ENCODE peak calls at places on chromosomes 16 and 17, in seven cellular contexts. B, C, F, S, H, T and M are unnamed samples.

GRCh38 chr17:13001991-13002615 is 15.7 kb downstream of the ELAC2 start:
- DNase-seq in F (no peak), T (no peak), C (peak), S (peak), B (no peak), H (peak), M (no peak)

GRCh38 chr16:85036398-85037049 is 8.9 kb downstream of the KIAA0513 start:
- DNase-seq in C (no peak), S (no peak), T (peak), F (no peak), B (no peak), H (no peak), M (no peak)

GRCh38 chr17:69287168-69287567 is 39.8 kb downstream of the ABCA5 start:
- DNase-seq in B (no peak), S (no peak), T (no peak), F (no peak), H (no peak), C (peak), M (no peak)

GRCh38 chr17:64282753-64283080 is 19.7 kb upstream of the TEX2 start:
- DNase-seq in T (peak), F (no peak), S (no peak), C (no peak), H (no peak), B (no peak), M (no peak)

GRCh38 chr16:81315271-81316175 is 761 bp downstream of the GAN start:
- DNase-seq in T (peak), H (peak), S (peak), C (peak), B (peak), F (no peak), M (peak)

GRCh38 chr16:77213542-77214108 is 14.4 kb downstream of the SYCE1L start:
- DNase-seq in B (no peak), S (no peak), T (peak), C (peak), F (no peak), H (peak), M (no peak)

GRCh38 chr17:51260960-51261958 is 913 bp downstream of the UTP18 start:
- DNase-seq in H (peak), C (no peak), B (peak), F (peak), T (peak), S (peak), M (peak)

GRCh38 chr17:386145-386876 is 33.7 kb upstream of the RPH3AL start:
- DNase-seq in T (peak), H (peak), B (peak), S (peak), C (no peak), F (no peak), M (peak)

GRCh38 chr17:76948726-76949342 is 80.6 kb downstream of the MGAT5B start:
- DNase-seq in B (no peak), C (no peak), F (no peak), T (no peak), S (peak), H (peak), M (no peak)

GRCh38 chr16:17668411-17668810 is 197.7 kb upstream of the XYLT1 start:
- DNase-seq in T (no peak), B (no peak), F (no peak), C (no peak), S (no peak), H (no peak), M (no peak)

GRCh38 chr16:69424935-69425784 is 741 bp downstream of the CYB5B start:
- DNase-seq in T (no peak), B (no peak), H (no peak), S (no peak), F (no peak), C (no peak), M (no peak)

GRCh38 chr17:76407509-76407908 is 23.1 kb downstream of the SPHK1 start:
- DNase-seq in B (no peak), H (no peak), F (no peak), T (no peak), C (no peak), S (no peak), M (no peak)

GRCh38 chr17:83061586-83061985 is 17.8 kb upstream of the METRNL start:
- DNase-seq in F (no peak), C (no peak), B (no peak), T (no peak), S (no peak), H (no peak), M (no peak)

GRCh38 chr17:78655251-78655940 is 78.2 kb upstream of the DNAH17 start:
- DNase-seq in H (no peak), S (no peak), F (no peak), C (no peak), T (no peak), B (no peak), M (no peak)

GRCh38 chr17:80981929-80982425 is 9.7 kb upstream of the CHMP6 start:
- DNase-seq in F (no peak), B (no peak), T (no peak), S (no peak), C (no peak), H (no peak), M (no peak)

GRCh38 chr17:918102-918740 is 61.4 kb downstream of the NXN start:
- DNase-seq in F (no peak), B (no peak), C (no peak), S (no peak), T (no peak), H (no peak), M (no peak)

GRCh38 chr17:32755045-32755805 is 121.7 kb downstream of the MYO1D start:
- DNase-seq in C (peak), H (no peak), F (no peak), S (no peak), T (no peak), B (no peak), M (peak)

GRCh38 chr17:8701221-8701620 is 43.4 kb downstream of the CCDC42 start:
- DNase-seq in B (no peak), H (no peak), S (no peak), F (no peak), T (no peak), C (no peak), M (no peak)

GRCh38 chr16:66326995-66327513 is 39.4 kb upstream of the CDH5 start:
- DNase-seq in H (no peak), C (no peak), B (no peak), T (no peak), S (no peak), F (no peak), M (peak)

GRCh38 chr17:50308666-50309065 is 34.4 kb downstream of the TMEM92 start:
- DNase-seq in C (peak), F (no peak), B (no peak), H (no peak), S (no peak), T (no peak), M (no peak)

GRCh38 chr16:15961557-15962205 is 12.3 kb downstream of the ABCC1 start:
- DNase-seq in T (no peak), H (no peak), C (no peak), S (no peak), B (no peak), F (no peak), M (no peak)

GRCh38 chr16:17070882-17071592 is 399.7 kb downstream of the XYLT1 start:
- DNase-seq in F (no peak), B (peak), H (peak), S (no peak), T (peak), C (no peak), M (no peak)

GRCh38 chr17:146546-146945 is 9.2 kb downstream of the SCGB1C2 start:
- DNase-seq in B (peak), C (no peak), F (no peak), T (peak), S (peak), H (no peak), M (no peak)

GRCh38 chr16:88927661-88928060 is 49.3 kb downstream of the CBFA2T3 start:
- DNase-seq in S (no peak), C (no peak), T (no peak), F (no peak), H (no peak), B (no peak), M (no peak)

GRCh38 chr16:68090526-68090925 is 5.4 kb downstream of the NFATC3 start:
- DNase-seq in T (no peak), H (no peak), F (no peak), S (no peak), C (no peak), B (no peak), M (no peak)

GRCh38 chr17:18891541-18891940 is 33.6 kb downstream of the PRPSAP2 start:
- DNase-seq in T (no peak), H (no peak), B (no peak), S (no peak), C (no peak), F (no peak), M (no peak)

GRCh38 chr16:78045865-78046581 is 23.7 kb downstream of the CLEC3A start:
- DNase-seq in C (peak), S (peak), F (peak), T (peak), H (peak), B (peak), M (peak)

GRCh38 chr16:53059672-53060071 is 4.9 kb downstream of the CHD9 start:
- DNase-seq in F (no peak), S (no peak), T (no peak), B (no peak), H (no peak), C (no peak), M (no peak)

GRCh38 chr16:23642246-23642774 is 1.0 kb downstream of the DCTN5 start:
- DNase-seq in B (no peak), C (no peak), F (no peak), S (no peak), T (no peak), H (no peak), M (no peak)

GRCh38 chr16:87712184-87712822 is 53.5 kb downstream of the KLHDC4 start:
- DNase-seq in F (no peak), H (no peak), S (no peak), B (no peak), T (no peak), C (no peak), M (no peak)

GRCh38 chr17:47810200-47810821 is 11.3 kb downstream of the OSBPL7 start:
- DNase-seq in S (no peak), B (no peak), C (peak), H (peak), F (no peak), T (peak), M (peak)

GRCh38 chr17:58249270-58250133 is 11.1 kb downstream of the LPO start:
- DNase-seq in S (peak), T (peak), C (peak), B (peak), F (no peak), H (peak), M (peak)

GRCh38 chr16:49755291-49755611 is 100.7 kb downstream of the ZNF423 start:
- DNase-seq in F (no peak), S (no peak), H (no peak), C (peak), T (peak), B (no peak), M (no peak)

GRCh38 chr17:49610883-49611584 is 35.4 kb downstream of the NXPH3 start:
- DNase-seq in C (no peak), F (no peak), T (no peak), H (peak), S (no peak), B (peak), M (no peak)

DNA sequence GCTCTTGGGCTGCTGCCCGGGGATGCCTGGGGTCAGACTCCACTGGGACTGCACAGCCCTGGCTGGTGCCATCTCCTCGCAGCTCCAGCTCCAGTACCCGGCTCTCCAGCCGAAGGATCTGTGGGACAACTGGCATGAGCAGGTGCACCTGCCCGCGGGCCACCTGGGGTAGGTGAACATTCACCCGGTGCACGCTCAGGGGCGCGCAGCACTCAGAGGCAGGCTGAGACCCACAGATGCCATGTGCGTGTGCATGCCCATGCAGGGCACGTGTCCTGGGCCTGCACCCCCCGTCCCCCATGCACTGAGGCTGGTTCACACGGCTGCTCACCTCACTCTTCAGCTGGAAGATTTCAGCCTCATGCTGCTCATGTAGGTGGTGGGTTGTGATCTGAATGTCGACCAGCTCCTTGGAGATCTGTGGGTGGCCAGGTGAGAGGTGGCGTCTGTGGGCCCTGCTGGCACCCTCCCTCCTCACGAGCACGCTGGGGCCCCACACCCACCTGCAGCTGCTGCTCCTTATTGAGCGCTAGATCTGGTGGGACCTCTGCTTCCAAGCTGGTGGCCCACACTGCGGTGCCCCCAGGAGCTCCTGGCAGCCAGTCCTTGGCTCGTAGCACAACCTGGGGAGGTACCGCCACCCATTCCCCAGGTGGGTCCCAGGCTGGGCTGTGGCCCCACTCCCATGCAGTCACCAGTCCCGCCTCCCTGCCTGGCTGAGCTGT is 618 bp downstream of the CCDC78 start:
- DNase-seq in H (no peak), B (no peak), T (no peak), F (no peak), C (no peak), S (no peak), M (no peak)
- TF ChIP-seq POLR2A in H (no peak), B (no peak), T (no peak), F (no peak), C (no peak), S (no peak), M (no peak)

GRCh38 chr17:35764123-35764991 is 3.7 kb downstream of the C17orf50 start:
- DNase-seq in S (peak), H (peak), C (peak), T (peak), F (peak), B (peak), M (peak)
- TF ChIP-seq POLR2A in S (no peak), H (no peak), C (no peak), T (no peak), F (no peak), B (peak), M (no peak)

DNA sequence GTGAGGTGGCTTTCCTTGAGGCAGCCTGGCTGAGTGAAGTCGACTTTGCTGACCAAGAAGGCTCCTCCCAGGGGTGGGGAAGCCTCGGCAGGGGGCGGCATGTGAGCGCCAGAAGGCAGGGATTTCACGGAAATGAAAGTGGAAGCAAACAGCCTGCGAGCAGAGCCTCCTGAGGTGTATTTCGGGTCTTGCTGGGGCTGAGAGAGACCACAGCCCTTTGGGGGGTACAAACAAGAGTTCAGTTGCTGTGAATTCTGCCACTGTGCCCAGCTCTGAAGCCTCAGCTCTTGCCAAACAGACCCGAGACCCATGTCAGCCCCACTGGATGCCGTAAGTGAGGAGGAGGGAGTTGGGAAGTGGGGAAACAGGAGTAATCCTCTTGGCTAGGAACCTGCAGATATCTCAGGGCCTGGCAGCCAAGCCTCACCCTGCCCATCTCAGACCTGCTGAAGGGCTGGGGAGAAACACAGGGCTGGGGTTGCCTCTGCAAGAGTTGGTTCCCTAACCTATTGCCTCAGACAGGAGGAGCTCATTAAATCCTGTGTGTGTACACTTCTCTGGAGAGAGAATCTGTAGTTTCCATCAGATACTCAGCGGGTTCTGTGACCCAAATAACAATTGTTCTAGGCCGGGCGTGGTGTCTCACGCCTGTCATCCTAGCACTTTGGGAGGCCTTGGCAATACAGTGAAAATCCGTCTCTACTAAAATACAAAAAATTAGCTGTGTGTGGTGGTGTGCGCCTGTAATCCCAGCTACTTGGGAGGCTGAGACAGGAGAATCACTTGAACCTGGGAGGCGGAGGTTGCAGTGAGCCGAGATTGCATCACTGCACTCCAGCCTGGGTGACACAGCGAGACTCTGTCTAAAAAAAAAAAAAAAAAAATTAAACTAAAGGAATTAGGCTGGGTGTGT is at the start of gene IFI35:
- DNase-seq in C (peak), T (peak), F (no peak), B (peak), S (peak), H (peak), M (peak)
- TF ChIP-seq POLR2A in C (peak), T (no peak), F (no peak), B (peak), S (no peak), H (no peak), M (peak)

GRCh38 chr16:9097266-9098219 is 6.1 kb downstream of the HAPSTR1 start:
- DNase-seq in F (no peak), C (no peak), S (no peak), H (no peak), B (no peak), T (no peak), M (no peak)

GRCh38 chr16:9096416-9096952 is 5.0 kb downstream of the HAPSTR1 start:
- DNase-seq in F (no peak), T (no peak), H (no peak), S (no peak), C (no peak), B (no peak), M (no peak)

GRCh38 chr16:9099131-9099625 is 7.7 kb downstream of the HAPSTR1 start:
- DNase-seq in F (no peak), B (no peak), C (peak), H (peak), S (no peak), T (peak), M (no peak)

GRCh38 chr16:9095998-9096397 is 4.6 kb downstream of the HAPSTR1 start:
- DNase-seq in T (no peak), C (no peak), B (no peak), S (no peak), H (no peak), F (no peak), M (no peak)

GRCh38 chr16:9098377-9099090 is 7.1 kb downstream of the HAPSTR1 start:
- DNase-seq in H (no peak), S (no peak), T (no peak), C (no peak), F (no peak), B (no peak), M (no peak)
- TF ChIP-seq POLR2A in H (no peak), S (no peak), T (no peak), C (no peak), F (no peak), B (no peak), M (no peak)

GRCh38 chr16:11328172-11329079 is 16.8 kb upstream of the RMI2 start:
- DNase-seq in F (peak), H (peak), C (peak), T (peak), B (peak), S (no peak), M (no peak)

GRCh38 chr16:11326737-11327276 is 18.5 kb upstream of the RMI2 start:
- DNase-seq in C (no peak), F (no peak), T (no peak), S (no peak), B (no peak), H (no peak), M (no peak)

GRCh38 chr16:11326084-11326736 is 19.0 kb upstream of the RMI2 start:
- DNase-seq in H (no peak), B (no peak), C (no peak), S (no peak), F (no peak), T (peak), M (no peak)

GRCh38 chr16:11329080-11329491 is 16.2 kb upstream of the RMI2 start:
- DNase-seq in T (no peak), H (no peak), C (peak), F (no peak), S (no peak), B (no peak), M (no peak)

DNA sequence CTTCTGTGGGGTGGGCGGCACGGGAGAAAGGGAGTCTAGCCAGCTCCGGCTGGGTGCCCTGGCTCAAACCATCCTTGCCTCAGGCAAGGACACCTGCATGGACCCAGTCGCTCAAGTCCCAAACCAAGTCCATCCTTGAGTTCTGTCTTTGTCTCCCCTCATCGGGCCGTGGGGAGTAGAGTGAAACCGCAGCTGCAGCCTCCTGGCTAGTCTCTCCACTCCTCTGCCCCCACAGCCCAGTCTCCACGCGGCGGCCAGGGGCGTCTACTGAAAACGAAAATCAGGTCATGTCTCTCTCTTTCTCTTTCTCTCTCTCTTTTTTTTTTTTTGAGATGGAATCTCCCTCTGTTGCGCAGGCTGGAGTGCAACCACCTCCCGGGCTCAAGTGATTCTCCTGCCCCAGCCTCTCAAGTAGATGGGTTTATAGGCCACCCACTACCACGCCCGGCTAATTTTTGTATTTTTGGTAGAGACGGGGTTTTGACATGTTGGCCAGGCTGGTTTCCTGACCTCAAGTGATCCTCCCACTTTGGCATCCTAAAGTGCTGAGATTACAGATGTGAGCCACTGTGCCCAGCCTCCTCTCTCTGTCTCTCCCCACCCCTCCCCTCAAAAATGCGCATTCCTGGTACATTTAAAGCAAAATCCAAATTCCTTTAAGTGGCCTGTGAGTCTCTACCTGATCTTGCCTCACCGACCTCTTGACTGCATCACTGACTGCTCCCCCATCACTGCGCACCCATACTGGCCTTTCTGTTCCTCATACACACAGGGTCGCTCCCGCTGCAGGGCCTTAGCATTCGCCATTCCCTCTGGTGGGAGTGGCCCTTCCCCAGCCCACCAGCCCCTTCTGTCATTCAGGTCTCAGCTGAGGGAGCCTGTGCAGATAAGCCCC is 17.7 kb upstream of the RMI2 start:
- DNase-seq in B (peak), F (no peak), H (peak), T (no peak), S (no peak), C (no peak), M (no peak)
- TF ChIP-seq POLR2A in B (no peak), F (no peak), H (no peak), T (no peak), S (no peak), C (no peak), M (no peak)